ENCODE peak calls at places on chromosomes 7 and 10, in eight cellular contexts. Q, P, C, N, E, U, M and K are unnamed samples.
A peak's percentile ranks its signal among the peaks of the same experiment; 100 is the strongest.

GRCh38 chr7:32163141-32163806 is 93.1 kb upstream of the PDE1C start:
- DNase-seq in Q (no peak), P (no peak), C (no peak), N (no peak), E (peak; percentile 26), U (no peak), M (peak; percentile 78), K (no peak)

GRCh38 chr10:104989880-104990279 is 348.8 kb downstream of the SORCS3 start:
- DNase-seq in Q (no peak), P (no peak), C (no peak), N (no peak), E (no peak), U (no peak), M (no peak), K (no peak)

GRCh38 chr7:151550601-151551286 is 31.0 kb upstream of the RHEB start:
- DNase-seq in Q (peak; percentile 22), P (no peak), C (no peak), N (no peak), E (no peak), U (no peak), M (no peak), K (no peak)

GRCh38 chr7:47601119-47601880 is 19.4 kb upstream of the TNS3 start:
- DNase-seq in Q (no peak), P (no peak), C (no peak), N (no peak), E (no peak), U (no peak), M (no peak), K (no peak)

GRCh38 chr7:130490888-130491771 is 755 bp upstream of the MEST start:
- DNase-seq in Q (peak; percentile 44), P (peak; percentile 45), C (no peak), N (peak; percentile 78), E (peak; percentile 37), U (peak; percentile 58), M (no peak), K (no peak)

GRCh38 chr10:68156373-68157185 is 47.3 kb downstream of the MYPN start:
- DNase-seq in Q (no peak), P (peak; percentile 3), C (peak; percentile 2), N (peak; percentile 87), E (peak; percentile 72), U (peak; percentile 36), M (peak; percentile 62), K (no peak)

GRCh38 chr10:86347856-86348255 is 18.7 kb downstream of the GRID1 start:
- DNase-seq in Q (no peak), P (no peak), C (no peak), N (no peak), E (no peak), U (no peak), M (no peak), K (no peak)

GRCh38 chr10:77202857-77203256 is 434.8 kb downstream of the KCNMA1 start:
- DNase-seq in Q (no peak), P (no peak), C (no peak), N (no peak), E (no peak), U (no peak), M (no peak), K (no peak)

GRCh38 chr7:79221211-79221610 is 232.3 kb downstream of the MAGI2 start:
- DNase-seq in Q (no peak), P (no peak), C (no peak), N (no peak), E (peak; percentile 44), U (no peak), M (no peak), K (no peak)

GRCh38 chr10:66929375-66929774 is 3.5 kb downstream of the LRRTM3 start:
- DNase-seq in Q (no peak), P (no peak), C (no peak), N (no peak), E (no peak), U (no peak), M (no peak), K (no peak)

GRCh38 chr10:15043674-15044073 is at the start of gene OLAH:
- DNase-seq in Q (no peak), P (no peak), C (no peak), N (no peak), E (no peak), U (no peak), M (no peak), K (no peak)

GRCh38 chr10:80462986-80463741 is 9.1 kb downstream of the TSPAN14 start:
- DNase-seq in Q (peak; percentile 16), P (peak; percentile 43), C (no peak), N (no peak), E (no peak), U (no peak), M (no peak), K (no peak)

GRCh38 chr10:112915590-112916572 is 34.2 kb upstream of the TCF7L2 start:
- DNase-seq in Q (no peak), P (no peak), C (no peak), N (peak; percentile 74), E (peak; percentile 86), U (no peak), M (no peak), K (no peak)

GRCh38 chr7:142669074-142669654 is 80.1 kb upstream of the PRSS1 start:
- DNase-seq in Q (no peak), P (peak; percentile 45), C (no peak), N (peak; percentile 72), E (no peak), U (no peak), M (no peak), K (no peak)

GRCh38 chr7:2379161-2379560 is 24.2 kb upstream of the CHST12 start:
- DNase-seq in Q (no peak), P (no peak), C (no peak), N (no peak), E (no peak), U (no peak), M (no peak), K (no peak)

GRCh38 chr7:148849393-148850098 is 34.5 kb downstream of the EZH2 start:
- DNase-seq in Q (no peak), P (no peak), C (no peak), N (no peak), E (no peak), U (no peak), M (no peak), K (no peak)

GRCh38 chr10:117439243-117439912 is 64.1 kb upstream of the PDZD8 start:
- DNase-seq in Q (no peak), P (no peak), C (no peak), N (no peak), E (peak; percentile 27), U (no peak), M (no peak), K (no peak)

GRCh38 chr7:229184-229964 is 37.0 kb downstream of the FAM20C start:
- DNase-seq in Q (no peak), P (no peak), C (no peak), N (no peak), E (peak; percentile 67), U (no peak), M (peak; percentile 62), K (no peak)

GRCh38 chr10:15168296-15168780 is at the start of gene NMT2:
- DNase-seq in Q (peak; percentile 83), P (peak; percentile 76), C (no peak), N (peak; percentile 85), E (no peak), U (peak; percentile 81), M (peak; percentile 33), K (no peak)

GRCh38 chr7:31963569-31964175 is 106.5 kb downstream of the PDE1C start:
- DNase-seq in Q (no peak), P (no peak), C (no peak), N (no peak), E (no peak), U (no peak), M (no peak), K (no peak)